ENCODE peak calls at places on chromosomes 1 and 21, in six cellular contexts. A is bronchial epithelial cell, L is tibial nerve, N is ELR, G is Daoy, B is HS-27A. Z is an unnamed sample.

GRCh38 chr1:106022312-106022902 is 1034.1 kb upstream of the PRMT6 start:
- DNase-seq in B (no peak), A (peak), G (no peak), L (no peak), N (peak), Z (peak)

GRCh38 chr1:94031154-94031553 is 89.8 kb downstream of the ABCA4 start:
- DNase-seq in L (no peak), A (no peak), B (no peak), N (no peak), G (no peak), Z (peak)

GRCh38 chr1:174068000-174068399 is 45.8 kb upstream of the RC3H1 start:
- DNase-seq in A (peak), L (no peak), B (no peak), G (peak), N (peak), Z (peak)

GRCh38 chr1:112575154-112575804 is 43.7 kb downstream of the ST7L start:
- DNase-seq in B (peak), N (peak), A (peak), L (no peak), G (peak), Z (peak)

GRCh38 chr1:112841825-112842224 is 114.2 kb downstream of the SLC16A1 start:
- DNase-seq in L (no peak), G (no peak), B (no peak), N (no peak), A (no peak), Z (no peak)

GRCh38 chr1:29388884-29389283 is 152.6 kb downstream of the PTPRU start:
- DNase-seq in B (no peak), L (no peak), A (no peak), N (no peak), G (no peak), Z (no peak)

GRCh38 chr21:28856588-28857250 is 136.0 kb downstream of the LTN1 start:
- DNase-seq in L (no peak), B (no peak), G (no peak), A (no peak), N (no peak), Z (peak)

GRCh38 chr21:19326581-19327319 is 923.2 kb upstream of the TMPRSS15 start:
- DNase-seq in B (no peak), A (no peak), L (no peak), N (no peak), G (no peak), Z (no peak)

GRCh38 chr1:52037402-52037814 is 3.8 kb upstream of the KTI12 start:
- DNase-seq in A (peak), G (no peak), B (no peak), L (no peak), N (no peak), Z (no peak)

GRCh38 chr1:101257500-101258325 is 20.9 kb downstream of the S1PR1 start:
- DNase-seq in L (no peak), A (no peak), N (no peak), G (peak), B (no peak), Z (peak)

GRCh38 chr1:225871374-225872074 is 10.7 kb downstream of the TMEM63A start:
- DNase-seq in A (peak), G (no peak), B (no peak), N (peak), L (no peak), Z (no peak)

GRCh38 chr1:245599413-245600174 is 444.8 kb downstream of the KIF26B start:
- DNase-seq in G (peak), A (no peak), B (no peak), N (peak), L (no peak), Z (peak)

GRCh38 chr1:167365360-167365759 is 144.7 kb downstream of the POU2F1 start:
- DNase-seq in L (no peak), G (no peak), B (no peak), A (no peak), N (no peak), Z (no peak)

GRCh38 chr1:3278416-3279181 is 175.9 kb upstream of the ARHGEF16 start:
- DNase-seq in N (no peak), A (no peak), B (no peak), G (no peak), L (no peak), Z (no peak)

GRCh38 chr1:151255381-151255780 is 847 bp downstream of the PSMD4 start:
- DNase-seq in L (no peak), B (no peak), A (peak), G (peak), N (peak), Z (peak)

GRCh38 chr1:192350351-192350750 is 33.6 kb downstream of the RGS21 start:
- DNase-seq in L (no peak), B (no peak), G (no peak), N (no peak), A (no peak), Z (no peak)

GRCh38 chr1:55212349-55213028 is 2.7 kb downstream of the USP24 start:
- DNase-seq in N (no peak), G (no peak), B (no peak), A (peak), L (no peak), Z (peak)

GRCh38 chr1:31487894-31488293 is 74.9 kb downstream of the SERINC2 start:
- DNase-seq in N (no peak), L (no peak), A (no peak), G (no peak), B (no peak), Z (no peak)

GRCh38 chr1:202968895-202969295 is 1.8 kb upstream of the CYB5R1 start:
- DNase-seq in B (peak), N (peak), L (no peak), A (peak), G (peak), Z (peak)

GRCh38 chr1:171188388-171189266 is 3.5 kb downstream of the FMO2 start:
- DNase-seq in L (no peak), N (peak), A (peak), G (peak), B (peak), Z (peak)

GRCh38 chr1:170503691-170504090 is 28.3 kb upstream of the GORAB start:
- DNase-seq in B (no peak), G (no peak), L (no peak), N (no peak), A (peak), Z (no peak)

GRCh38 chr1:212814989-212815388 is 23.3 kb downstream of the TATDN3 start:
- DNase-seq in A (no peak), G (no peak), B (no peak), L (no peak), N (peak), Z (peak)

GRCh38 chr21:36691539-36692124 is 7.3 kb upstream of the SIM2 start:
- DNase-seq in B (no peak), G (no peak), N (no peak), A (no peak), L (no peak), Z (no peak)

GRCh38 chr1:20411196-20411980 is 74.6 kb downstream of the CAMK2N1 start:
- DNase-seq in L (no peak), G (peak), B (peak), A (peak), N (peak), Z (peak)

GRCh38 chr1:212689758-212690540 is 9.7 kb downstream of the BATF3 start:
- DNase-seq in A (no peak), B (no peak), L (no peak), G (no peak), N (no peak), Z (no peak)

GRCh38 chr1:179087665-179088064 is 5.8 kb downstream of the TOR3A start:
- DNase-seq in A (no peak), N (peak), G (peak), B (no peak), L (no peak), Z (no peak)

GRCh38 chr1:205849619-205850355 is at the start of gene PM20D1:
- DNase-seq in N (no peak), B (no peak), L (peak), G (peak), A (peak), Z (peak)

GRCh38 chr1:1777950-1778826 is at the start of gene NADK:
- DNase-seq in A (no peak), N (peak), B (no peak), G (peak), L (no peak), Z (peak)

GRCh38 chr1:155272466-155273133 is 704 bp downstream of the CLK2 start:
- DNase-seq in B (no peak), N (peak), G (no peak), A (peak), L (no peak), Z (peak)

GRCh38 chr1:112247036-112247597 is 148.9 kb upstream of the CTTNBP2NL start:
- DNase-seq in G (no peak), N (no peak), B (no peak), L (no peak), A (no peak), Z (no peak)

GRCh38 chr1:226643701-226644540 is 95.2 kb downstream of the ITPKB start:
- DNase-seq in B (no peak), N (no peak), A (no peak), L (no peak), G (no peak), Z (no peak)

GRCh38 chr1:31488528-31488927 is 75.5 kb downstream of the SERINC2 start:
- DNase-seq in L (no peak), B (no peak), N (peak), A (no peak), G (no peak), Z (no peak)

Z was measured in astrocyte of the hippocampus.